ENCODE peak calls at places on chromosomes 11 and 22, in eight cellular contexts. One of them, this sample, is unnamed.

GRCh38 chr11:114168691-114169090 is 109.2 kb downstream of the ZBTB16 start:
- DNase-seq in Daoy: no peak
- DNase-seq in iris pigment epithelial cell: no peak
- DNase-seq in GM19239: no peak
- DNase-seq in IMR-90: no peak
- DNase-seq in amniotic stem cell: no peak
- DNase-seq in stimulated activated CD8-positive, alpha-beta memory T cell treated with anti-CD3 and anti-CD28 coated beads, Interleukin-7, amount 100 ng/mL, for 1 hour: no peak
- DNase-seq in endothelial cell: no peak
- DNase-seq in this sample: no peak

GRCh38 chr11:70142171-70142875 is 60.8 kb upstream of the FADD start:
- DNase-seq in Daoy: peak
- DNase-seq in iris pigment epithelial cell: no peak
- DNase-seq in GM19239: no peak
- DNase-seq in IMR-90: no peak
- DNase-seq in amniotic stem cell: no peak
- DNase-seq in stimulated activated CD8-positive, alpha-beta memory T cell treated with anti-CD3 and anti-CD28 coated beads, Interleukin-7, amount 100 ng/mL, for 1 hour: no peak
- DNase-seq in endothelial cell: no peak
- DNase-seq in this sample: no peak

GRCh38 chr11:77547863-77548551 is 41.7 kb upstream of the AQP11 start:
- DNase-seq in Daoy: peak
- DNase-seq in iris pigment epithelial cell: peak
- DNase-seq in GM19239: peak
- DNase-seq in IMR-90: peak
- DNase-seq in amniotic stem cell: peak
- DNase-seq in stimulated activated CD8-positive, alpha-beta memory T cell treated with anti-CD3 and anti-CD28 coated beads, Interleukin-7, amount 100 ng/mL, for 1 hour: no peak
- DNase-seq in endothelial cell: peak
- DNase-seq in this sample: peak

GRCh38 chr11:17552041-17552355 is 4.9 kb downstream of the OTOG start:
- DNase-seq in Daoy: no peak
- DNase-seq in iris pigment epithelial cell: no peak
- DNase-seq in GM19239: no peak
- DNase-seq in IMR-90: no peak
- DNase-seq in amniotic stem cell: no peak
- DNase-seq in stimulated activated CD8-positive, alpha-beta memory T cell treated with anti-CD3 and anti-CD28 coated beads, Interleukin-7, amount 100 ng/mL, for 1 hour: no peak
- DNase-seq in endothelial cell: no peak
- DNase-seq in this sample: no peak

GRCh38 chr11:123286255-123286654 is 91.2 kb upstream of the CLMP start:
- DNase-seq in Daoy: no peak
- DNase-seq in iris pigment epithelial cell: no peak
- DNase-seq in GM19239: no peak
- DNase-seq in IMR-90: no peak
- DNase-seq in amniotic stem cell: no peak
- DNase-seq in stimulated activated CD8-positive, alpha-beta memory T cell treated with anti-CD3 and anti-CD28 coated beads, Interleukin-7, amount 100 ng/mL, for 1 hour: no peak
- DNase-seq in endothelial cell: no peak
- DNase-seq in this sample: no peak

GRCh38 chr11:12540913-12541587 is 133.2 kb upstream of the TEAD1 start:
- DNase-seq in Daoy: peak
- DNase-seq in iris pigment epithelial cell: peak
- DNase-seq in GM19239: no peak
- DNase-seq in IMR-90: peak
- DNase-seq in amniotic stem cell: peak
- DNase-seq in stimulated activated CD8-positive, alpha-beta memory T cell treated with anti-CD3 and anti-CD28 coated beads, Interleukin-7, amount 100 ng/mL, for 1 hour: no peak
- DNase-seq in endothelial cell: no peak
- DNase-seq in this sample: no peak

GRCh38 chr22:40405178-40406062 is 35.0 kb downstream of the SGSM3 start:
- DNase-seq in Daoy: no peak
- DNase-seq in iris pigment epithelial cell: no peak
- DNase-seq in GM19239: no peak
- DNase-seq in IMR-90: no peak
- DNase-seq in amniotic stem cell: no peak
- DNase-seq in stimulated activated CD8-positive, alpha-beta memory T cell treated with anti-CD3 and anti-CD28 coated beads, Interleukin-7, amount 100 ng/mL, for 1 hour: no peak
- DNase-seq in endothelial cell: no peak
- DNase-seq in this sample: no peak

GRCh38 chr11:34149786-34150185 is 44.4 kb downstream of the NAT10 start:
- DNase-seq in Daoy: peak
- DNase-seq in iris pigment epithelial cell: no peak
- DNase-seq in GM19239: no peak
- DNase-seq in IMR-90: no peak
- DNase-seq in amniotic stem cell: no peak
- DNase-seq in stimulated activated CD8-positive, alpha-beta memory T cell treated with anti-CD3 and anti-CD28 coated beads, Interleukin-7, amount 100 ng/mL, for 1 hour: no peak
- DNase-seq in endothelial cell: peak
- DNase-seq in this sample: no peak

GRCh38 chr11:14359573-14360031 is 619 bp upstream of the RRAS2 start:
- DNase-seq in Daoy: peak
- DNase-seq in iris pigment epithelial cell: no peak
- DNase-seq in GM19239: no peak
- DNase-seq in IMR-90: peak
- DNase-seq in amniotic stem cell: no peak
- DNase-seq in stimulated activated CD8-positive, alpha-beta memory T cell treated with anti-CD3 and anti-CD28 coated beads, Interleukin-7, amount 100 ng/mL, for 1 hour: no peak
- DNase-seq in endothelial cell: no peak
- DNase-seq in this sample: no peak

GRCh38 chr11:68409748-68410344 is 50.7 kb upstream of the PPP6R3 start:
- DNase-seq in Daoy: no peak
- DNase-seq in iris pigment epithelial cell: no peak
- DNase-seq in GM19239: no peak
- DNase-seq in IMR-90: no peak
- DNase-seq in amniotic stem cell: no peak
- DNase-seq in stimulated activated CD8-positive, alpha-beta memory T cell treated with anti-CD3 and anti-CD28 coated beads, Interleukin-7, amount 100 ng/mL, for 1 hour: no peak
- DNase-seq in endothelial cell: no peak
- DNase-seq in this sample: no peak

GRCh38 chr11:10351768-10352641 is 47.1 kb downstream of the ADM start:
- DNase-seq in Daoy: peak
- DNase-seq in iris pigment epithelial cell: peak
- DNase-seq in GM19239: no peak
- DNase-seq in IMR-90: peak
- DNase-seq in amniotic stem cell: peak
- DNase-seq in stimulated activated CD8-positive, alpha-beta memory T cell treated with anti-CD3 and anti-CD28 coated beads, Interleukin-7, amount 100 ng/mL, for 1 hour: no peak
- DNase-seq in endothelial cell: peak
- DNase-seq in this sample: no peak

GRCh38 chr11:2202071-2202899 is 30.7 kb upstream of the TH start:
- DNase-seq in Daoy: no peak
- DNase-seq in iris pigment epithelial cell: no peak
- DNase-seq in GM19239: no peak
- DNase-seq in IMR-90: no peak
- DNase-seq in amniotic stem cell: no peak
- DNase-seq in stimulated activated CD8-positive, alpha-beta memory T cell treated with anti-CD3 and anti-CD28 coated beads, Interleukin-7, amount 100 ng/mL, for 1 hour: no peak
- DNase-seq in endothelial cell: no peak
- DNase-seq in this sample: no peak